ENCODE peak calls at places on chromosome 20, in five cellular contexts. One of them, this sample, is unnamed.
A peak's percentile ranks its signal among the peaks of the same experiment; 100 is the strongest.

GRCh38 chr20:3545401-3545925 is 74.6 kb downstream of the ATRN start:
- DNase-seq in gastrocnemius medialis: no peak
- DNase-seq in heart right ventricle: no peak
- DNase-seq in H9: no peak
- DNase-seq in PC-3: no peak
- DNase-seq in this sample: no peak

GRCh38 chr20:1861347-1861987 is 33.7 kb upstream of the SIRPA start:
- DNase-seq in gastrocnemius medialis: no peak
- DNase-seq in heart right ventricle: no peak
- DNase-seq in H9: no peak
- DNase-seq in PC-3: no peak
- DNase-seq in this sample: no peak

GRCh38 chr20:31551163-31551562 is 36.9 kb downstream of the HM13 start:
- DNase-seq in gastrocnemius medialis: no peak
- DNase-seq in heart right ventricle: no peak
- DNase-seq in H9: no peak
- DNase-seq in PC-3: no peak
- DNase-seq in this sample: no peak

GRCh38 chr20:43506238-43506637 is 1.3 kb upstream of the L3MBTL1 start:
- DNase-seq in gastrocnemius medialis: no peak
- DNase-seq in heart right ventricle: no peak
- DNase-seq in H9: no peak
- DNase-seq in PC-3: no peak
- DNase-seq in this sample: no peak

GRCh38 chr20:15706719-15707118 is 866.5 kb downstream of the KIF16B start:
- DNase-seq in gastrocnemius medialis: no peak
- DNase-seq in heart right ventricle: no peak
- DNase-seq in H9: no peak
- DNase-seq in PC-3: peak; percentile 33
- DNase-seq in this sample: no peak

GRCh38 chr20:13821876-13822275 is 37.0 kb downstream of the NDUFAF5 start:
- DNase-seq in gastrocnemius medialis: no peak
- DNase-seq in heart right ventricle: no peak
- DNase-seq in H9: no peak
- DNase-seq in PC-3: no peak
- DNase-seq in this sample: no peak

GRCh38 chr20:18322551-18322950 is 34.2 kb downstream of the ZNF133 start:
- DNase-seq in gastrocnemius medialis: no peak
- DNase-seq in heart right ventricle: no peak
- DNase-seq in H9: no peak
- DNase-seq in PC-3: no peak
- DNase-seq in this sample: no peak

GRCh38 chr20:52945862-52946522 is 26.2 kb upstream of the TSHZ2 start:
- DNase-seq in gastrocnemius medialis: no peak
- DNase-seq in heart right ventricle: no peak
- DNase-seq in H9: no peak
- DNase-seq in PC-3: peak; percentile 64
- DNase-seq in this sample: no peak

GRCh38 chr20:19233025-19233794 is 20.8 kb downstream of the SLC24A3 start:
- DNase-seq in gastrocnemius medialis: no peak
- DNase-seq in heart right ventricle: no peak
- DNase-seq in H9: no peak
- DNase-seq in PC-3: no peak
- DNase-seq in this sample: no peak

GRCh38 chr20:1214838-1215261 is 11.0 kb upstream of the RAD21L1 start:
- DNase-seq in gastrocnemius medialis: no peak
- DNase-seq in heart right ventricle: no peak
- DNase-seq in H9: no peak
- DNase-seq in PC-3: no peak
- DNase-seq in this sample: no peak

GRCh38 chr20:23160536-23161243 is 74.6 kb upstream of the CD93 start:
- DNase-seq in gastrocnemius medialis: no peak
- DNase-seq in heart right ventricle: no peak
- DNase-seq in H9: peak; percentile 38
- DNase-seq in PC-3: no peak
- DNase-seq in this sample: no peak

GRCh38 chr20:32474717-32474966 is 110.5 kb downstream of the NOL4L start:
- DNase-seq in gastrocnemius medialis: no peak
- DNase-seq in heart right ventricle: no peak
- DNase-seq in H9: no peak
- DNase-seq in PC-3: no peak
- DNase-seq in this sample: no peak

GRCh38 chr20:1086273-1087213 is 31.9 kb upstream of the PSMF1 start:
- DNase-seq in gastrocnemius medialis: no peak
- DNase-seq in heart right ventricle: no peak
- DNase-seq in H9: no peak
- DNase-seq in PC-3: no peak
- DNase-seq in this sample: peak; percentile 12

GRCh38 chr20:38165089-38165965 is at the start of gene TGM2:
- DNase-seq in gastrocnemius medialis: peak; percentile 71
- DNase-seq in heart right ventricle: peak; percentile 88
- DNase-seq in H9: peak; percentile 71
- DNase-seq in PC-3: peak; percentile 91
- DNase-seq in this sample: peak; percentile 52

GRCh38 chr20:38126146-38126912 is 38.7 kb downstream of the TGM2 start:
- DNase-seq in gastrocnemius medialis: no peak
- DNase-seq in heart right ventricle: no peak
- DNase-seq in H9: peak; percentile 17
- DNase-seq in PC-3: no peak
- DNase-seq in this sample: no peak

GRCh38 chr20:38515631-38516030 is 43.0 kb downstream of the RALGAPB start:
- DNase-seq in gastrocnemius medialis: no peak
- DNase-seq in heart right ventricle: no peak
- DNase-seq in H9: no peak
- DNase-seq in PC-3: no peak
- DNase-seq in this sample: no peak

GRCh38 chr20:10673176-10673830 is 496 bp downstream of the JAG1 start:
- DNase-seq in gastrocnemius medialis: peak; percentile 17
- DNase-seq in heart right ventricle: peak; percentile 42
- DNase-seq in H9: peak; percentile 67
- DNase-seq in PC-3: no peak
- DNase-seq in this sample: peak; percentile 17

GRCh38 chr20:40687384-40688128 is 1.5 kb downstream of the MAFB start:
- DNase-seq in gastrocnemius medialis: peak; percentile 75
- DNase-seq in heart right ventricle: peak; percentile 72
- DNase-seq in H9: peak; percentile 58
- DNase-seq in PC-3: no peak
- DNase-seq in this sample: peak; percentile 25

GRCh38 chr20:40688129-40689099 is 622 bp downstream of the MAFB start:
- DNase-seq in gastrocnemius medialis: no peak
- DNase-seq in heart right ventricle: peak; percentile 37
- DNase-seq in H9: peak; percentile 39
- DNase-seq in PC-3: no peak
- DNase-seq in this sample: no peak

GRCh38 chr20:40686893-40687292 is 2.1 kb downstream of the MAFB start:
- DNase-seq in gastrocnemius medialis: no peak
- DNase-seq in heart right ventricle: no peak
- DNase-seq in H9: peak; percentile 33
- DNase-seq in PC-3: no peak
- DNase-seq in this sample: no peak

GRCh38 chr20:40685349-40685748 is 3.7 kb downstream of the MAFB start:
- DNase-seq in gastrocnemius medialis: no peak
- DNase-seq in heart right ventricle: no peak
- DNase-seq in H9: no peak
- DNase-seq in PC-3: no peak
- DNase-seq in this sample: no peak

DNA sequence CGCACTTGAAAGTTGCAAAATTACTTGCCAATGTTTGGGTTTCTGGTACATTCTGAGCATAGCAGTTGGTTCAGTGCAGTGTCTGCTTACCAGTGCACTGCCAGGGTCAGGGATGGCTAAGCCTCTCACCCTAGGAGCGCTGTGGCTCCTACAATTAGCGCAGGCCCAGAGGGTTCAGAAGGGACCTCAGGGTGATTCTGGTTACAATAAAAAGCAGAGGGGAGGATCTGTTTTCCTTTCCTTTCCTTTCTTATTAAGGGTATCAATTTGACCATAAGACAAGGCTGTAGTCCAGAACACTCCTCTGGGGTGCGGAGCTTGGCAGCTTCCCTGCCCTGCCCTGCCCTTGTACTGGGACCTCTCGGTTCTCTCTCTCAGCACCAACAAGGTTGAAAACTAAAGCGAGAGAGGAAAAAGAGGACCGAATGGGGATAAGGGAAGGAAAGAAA is 2.6 kb downstream of the MAFB start:
- DNase-seq in gastrocnemius medialis: no peak
- DNase-seq in heart right ventricle: no peak
- DNase-seq in H9: no peak
- DNase-seq in PC-3: no peak
- DNase-seq in this sample: no peak
- H3K27me3 ChIP-seq in gastrocnemius medialis: peaks cover 12% of the 10 kb centered on the region
- H3K27me3 ChIP-seq in heart right ventricle: peaks cover 59% of the 10 kb centered on the region
- H3K27me3 ChIP-seq in H9: peaks cover 85% of the 10 kb centered on the region
- H3K27me3 ChIP-seq in PC-3: peaks cover 86% of the 10 kb centered on the region
- H3K27me3 ChIP-seq in this sample: peaks cover 100% of the 10 kb centered on the region

GRCh38 chr20:48832423-48832735 is 4.6 kb upstream of the PREX1 start:
- DNase-seq in gastrocnemius medialis: no peak
- DNase-seq in heart right ventricle: no peak
- DNase-seq in H9: no peak
- DNase-seq in PC-3: no peak
- DNase-seq in this sample: no peak
- H3K27me3 ChIP-seq in gastrocnemius medialis: no peaks in the 10 kb centered on the region
- H3K27me3 ChIP-seq in heart right ventricle: no peaks in the 10 kb centered on the region
- H3K27me3 ChIP-seq in H9: peaks cover 6% of the 10 kb centered on the region
- H3K27me3 ChIP-seq in PC-3: no peaks in the 10 kb centered on the region
- H3K27me3 ChIP-seq in this sample: no peaks in the 10 kb centered on the region

DNA sequence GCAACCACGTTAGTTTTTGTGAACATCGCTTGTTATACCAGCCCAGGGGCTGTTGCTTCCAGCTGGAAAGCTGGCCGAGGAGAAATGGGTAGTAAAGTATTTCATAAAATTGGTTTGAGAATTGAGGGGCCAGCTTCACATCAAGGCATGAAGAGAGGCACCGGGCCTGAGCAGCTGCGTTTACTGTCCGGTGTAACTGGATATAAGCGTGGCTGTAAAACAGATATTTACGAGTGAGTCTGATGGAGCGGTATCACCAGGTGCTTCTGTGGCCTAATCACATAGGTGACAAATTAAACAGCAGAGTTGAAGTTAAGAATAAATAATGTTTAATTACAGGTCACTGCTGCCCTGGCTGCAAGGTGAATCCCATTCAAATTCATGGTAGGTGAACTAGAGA is 274.9 kb downstream of the BMP7 start:
- DNase-seq in gastrocnemius medialis: no peak
- DNase-seq in heart right ventricle: no peak
- DNase-seq in H9: no peak
- DNase-seq in PC-3: no peak
- DNase-seq in this sample: no peak
- H3K27me3 ChIP-seq in gastrocnemius medialis: no peaks in the 10 kb centered on the region
- H3K27me3 ChIP-seq in heart right ventricle: peaks cover 60% of the 10 kb centered on the region
- H3K27me3 ChIP-seq in H9: no peaks in the 10 kb centered on the region
- H3K27me3 ChIP-seq in PC-3: no peaks in the 10 kb centered on the region
- H3K27me3 ChIP-seq in this sample: peaks cover 95% of the 10 kb centered on the region

DNA sequence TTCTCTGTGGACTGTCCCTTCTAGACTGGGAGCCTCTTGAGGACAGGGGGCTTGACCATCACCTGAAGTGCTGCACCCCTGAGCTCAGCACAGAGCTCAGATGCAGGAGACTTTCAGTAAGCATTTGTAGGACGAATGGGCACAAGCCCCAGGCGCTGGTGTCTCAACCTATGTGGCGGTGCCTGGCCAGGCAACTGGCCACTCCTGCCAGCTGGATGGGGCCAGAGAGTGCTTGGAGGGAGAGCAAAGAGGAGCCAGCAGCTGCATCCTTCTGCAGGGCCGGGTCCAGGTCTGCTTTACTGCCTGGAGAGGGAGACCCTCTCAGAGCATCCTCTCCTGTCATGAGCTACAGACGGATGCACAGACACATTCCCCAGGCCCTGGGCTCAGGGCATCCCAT is 4.5 kb downstream of the PHACTR3 start:
- DNase-seq in gastrocnemius medialis: no peak
- DNase-seq in heart right ventricle: no peak
- DNase-seq in H9: no peak
- DNase-seq in PC-3: no peak
- DNase-seq in this sample: no peak
- H3K27me3 ChIP-seq in gastrocnemius medialis: peaks cover 33% of the 10 kb centered on the region
- H3K27me3 ChIP-seq in heart right ventricle: peaks cover 60% of the 10 kb centered on the region
- H3K27me3 ChIP-seq in H9: peaks cover 26% of the 10 kb centered on the region
- H3K27me3 ChIP-seq in PC-3: peaks cover 80% of the 10 kb centered on the region
- H3K27me3 ChIP-seq in this sample: peaks cover 87% of the 10 kb centered on the region

GRCh38 chr20:35598899-35599775 is 16.5 kb upstream of the SPAG4 start:
- DNase-seq in gastrocnemius medialis: no peak
- DNase-seq in heart right ventricle: no peak
- DNase-seq in H9: peak; percentile 40
- DNase-seq in PC-3: no peak
- DNase-seq in this sample: no peak
- H3K27me3 ChIP-seq in gastrocnemius medialis: peaks cover 11% of the 10 kb centered on the region
- H3K27me3 ChIP-seq in heart right ventricle: peaks cover 16% of the 10 kb centered on the region
- H3K27me3 ChIP-seq in H9: peaks cover 12% of the 10 kb centered on the region
- H3K27me3 ChIP-seq in PC-3: no peaks in the 10 kb centered on the region
- H3K27me3 ChIP-seq in this sample: no peaks in the 10 kb centered on the region

GRCh38 chr20:45467861-45468260 is 1.7 kb upstream of the WFDC2 start:
- DNase-seq in gastrocnemius medialis: no peak
- DNase-seq in heart right ventricle: no peak
- DNase-seq in H9: no peak
- DNase-seq in PC-3: no peak
- DNase-seq in this sample: no peak
- H3K27me3 ChIP-seq in gastrocnemius medialis: peaks cover 40% of the 10 kb centered on the region
- H3K27me3 ChIP-seq in heart right ventricle: peaks cover 76% of the 10 kb centered on the region
- H3K27me3 ChIP-seq in H9: no peaks in the 10 kb centered on the region
- H3K27me3 ChIP-seq in PC-3: peaks cover 36% of the 10 kb centered on the region
- H3K27me3 ChIP-seq in this sample: no peaks in the 10 kb centered on the region

DNA sequence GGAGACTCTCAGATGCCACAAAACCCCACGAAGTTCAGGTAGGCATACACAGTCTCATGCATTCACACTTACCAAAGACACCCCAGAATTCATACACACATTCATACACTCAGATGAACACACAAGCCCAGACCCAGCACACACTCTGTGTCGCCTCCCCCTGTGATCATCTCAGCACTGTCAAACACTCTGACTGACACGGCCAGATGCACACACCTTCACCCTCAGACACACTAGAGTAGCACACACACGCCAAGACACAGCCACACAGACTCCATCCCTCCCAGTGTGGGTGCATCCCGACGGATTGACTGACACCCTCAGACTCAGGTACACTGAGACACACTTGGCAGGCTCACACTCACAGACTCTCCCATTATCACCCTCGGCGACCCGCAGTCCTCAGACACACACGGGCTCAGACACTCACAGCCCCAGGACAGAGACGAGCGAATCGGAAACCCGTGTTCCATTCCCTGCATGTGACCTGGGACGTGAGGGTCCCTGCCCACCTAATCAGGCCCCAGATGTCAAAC is 872 bp upstream of the RIMS4 start:
- DNase-seq in gastrocnemius medialis: no peak
- DNase-seq in heart right ventricle: no peak
- DNase-seq in H9: no peak
- DNase-seq in PC-3: no peak
- DNase-seq in this sample: no peak
- H3K27me3 ChIP-seq in gastrocnemius medialis: peaks cover 11% of the 10 kb centered on the region
- H3K27me3 ChIP-seq in heart right ventricle: peaks cover 52% of the 10 kb centered on the region
- H3K27me3 ChIP-seq in H9: peaks cover 19% of the 10 kb centered on the region
- H3K27me3 ChIP-seq in PC-3: peaks cover 72% of the 10 kb centered on the region
- H3K27me3 ChIP-seq in this sample: no peaks in the 10 kb centered on the region